ENCODE peak calls at places on chromosomes 3 and 15, in seven cellular contexts. E is thoracic aorta, C is lung, Q is PC-9, N is upper lobe of right lung, J is breast epithelium, R is Peyer's patch. M is an unnamed sample. For H3K27me3, the result is how much of the 10 kb centered on the place peaks cover.

GRCh38 chr15:40358492-40359353 is 704 bp downstream of the DISP2 start:
- DNase-seq in N (no peak), E (no peak), R (no peak), Q (no peak), J (no peak), C (no peak), M (no peak)

GRCh38 chr3:5160926-5161858 is 26.3 kb upstream of the EDEM1 start:
- DNase-seq in Q (peak), E (no peak), J (no peak), C (peak), N (no peak), R (no peak), M (no peak)

GRCh38 chr3:57048052-57048671 is 12.3 kb upstream of the SPATA12 start:
- DNase-seq in E (no peak), C (peak), R (no peak), N (no peak), J (no peak), Q (no peak), M (no peak)

GRCh38 chr3:105829879-105830622 is 38.8 kb downstream of the CBLB start:
- DNase-seq in J (no peak), Q (no peak), R (no peak), N (no peak), C (no peak), E (no peak), M (no peak)

GRCh38 chr3:8777201-8777977 is 8.0 kb upstream of the OXTR start:
- DNase-seq in Q (no peak), N (no peak), J (no peak), R (no peak), C (no peak), E (no peak), M (no peak)

GRCh38 chr3:113783980-113784379 is 37.1 kb downstream of the ATP6V1A start:
- DNase-seq in Q (no peak), R (no peak), E (no peak), C (no peak), N (no peak), J (no peak), M (no peak)

GRCh38 chr3:20646425-20646824 is 460.4 kb upstream of the SGO1 start:
- DNase-seq in J (no peak), R (no peak), C (no peak), N (no peak), E (no peak), Q (no peak), M (no peak)

GRCh38 chr3:146308682-146309081 is 57.8 kb upstream of the PLSCR4 start:
- DNase-seq in J (no peak), N (no peak), C (no peak), Q (no peak), E (no peak), R (no peak), M (no peak)

GRCh38 chr3:52240059-52240885 is 1.3 kb upstream of the TWF2 start:
- DNase-seq in N (peak), C (peak), J (peak), E (no peak), R (peak), Q (no peak), M (peak)

GRCh38 chr15:52392008-52392687 is 96.5 kb upstream of the MYO5C start:
- DNase-seq in E (no peak), R (no peak), Q (peak), N (no peak), C (no peak), J (no peak), M (peak)

GRCh38 chr3:156952011-156952410 is 125.9 kb downstream of the LEKR1 start:
- DNase-seq in R (no peak), C (no peak), E (no peak), N (no peak), J (no peak), Q (no peak), M (no peak)

GRCh38 chr15:27961801-27962200 is 137.3 kb downstream of the OCA2 start:
- DNase-seq in N (no peak), R (no peak), Q (no peak), E (no peak), J (no peak), C (no peak), M (no peak)

GRCh38 chr3:143634427-143634826 is 213.8 kb downstream of the SLC9A9 start:
- DNase-seq in C (no peak), Q (no peak), E (no peak), J (no peak), N (no peak), R (no peak), M (no peak)

GRCh38 chr15:49163678-49164077 is 6.4 kb upstream of the GALK2 start:
- DNase-seq in E (no peak), C (no peak), N (no peak), Q (no peak), R (no peak), J (no peak), M (no peak)

DNA sequence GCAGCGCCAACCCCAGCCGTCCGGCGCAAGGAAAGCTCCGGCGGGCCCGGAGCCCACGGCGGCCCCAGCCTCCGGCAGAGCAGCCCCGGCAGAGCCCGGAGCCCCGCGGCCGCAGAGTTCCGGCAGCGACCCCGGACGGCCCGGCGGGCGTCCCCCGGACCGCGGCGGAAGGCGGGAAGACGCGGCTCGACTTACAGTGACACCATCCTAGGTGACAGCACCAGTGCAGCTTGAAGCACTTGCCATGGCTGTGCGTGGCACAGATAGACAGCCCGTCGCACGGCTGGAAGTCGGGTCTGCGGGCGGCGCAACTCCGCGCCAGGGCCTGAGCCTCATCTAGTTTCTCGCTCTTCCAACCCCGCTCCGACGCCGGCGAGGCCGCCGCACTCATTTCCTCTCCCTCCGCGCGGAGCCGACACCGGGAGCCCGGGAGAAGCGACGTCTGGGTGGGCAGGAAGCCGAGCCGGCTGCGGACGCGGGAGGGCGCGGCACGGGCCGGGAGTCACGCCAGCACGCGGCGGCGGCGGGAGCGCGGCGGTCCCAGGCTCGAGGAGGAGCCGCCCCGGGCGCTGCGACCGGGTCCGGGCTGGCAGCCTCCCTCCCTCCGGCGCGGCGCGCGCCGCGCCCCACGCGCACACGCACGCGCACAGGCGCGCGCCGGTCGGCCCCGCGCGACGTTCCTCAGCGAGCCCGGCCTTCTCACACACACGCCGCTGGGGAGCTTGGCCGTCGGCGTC is at the start of gene C3orf70:
- DNase-seq in E (no peak), J (no peak), N (peak), Q (peak), C (peak), R (no peak), M (no peak)
- H3K27me3 ChIP-seq in E (under half), J (under half), N (under half), Q (half or more), C (under half), R (under half), M (under half)

GRCh38 chr3:101943028-101943427 is 93.7 kb downstream of the NFKBIZ start:
- DNase-seq in C (no peak), E (no peak), R (no peak), N (no peak), J (no peak), Q (no peak), M (no peak)

GRCh38 chr3:101940521-101940992 is 91.2 kb downstream of the NFKBIZ start:
- DNase-seq in N (peak), E (no peak), J (no peak), C (peak), R (peak), Q (peak), M (peak)

GRCh38 chr3:101942356-101942755 is 93.0 kb downstream of the NFKBIZ start:
- DNase-seq in R (no peak), N (no peak), E (no peak), J (no peak), C (no peak), Q (no peak), M (no peak)

GRCh38 chr3:101939391-101939790 is 90.1 kb downstream of the NFKBIZ start:
- DNase-seq in N (no peak), Q (no peak), R (no peak), C (no peak), J (no peak), E (no peak), M (no peak)

GRCh38 chr3:101941253-101942039 is 92.1 kb downstream of the NFKBIZ start:
- DNase-seq in N (no peak), C (no peak), J (no peak), Q (no peak), R (no peak), E (no peak), M (no peak)
- H3K4me3 ChIP-seq in N (no peak), C (no peak), J (no peak), Q (no peak), R (no peak), E (no peak), M (no peak)

GRCh38 chr3:61248496-61248895 is 2.8 kb downstream of the FHIT start:
- DNase-seq in E (no peak), Q (no peak), J (no peak), N (no peak), R (no peak), C (no peak), M (no peak)

GRCh38 chr3:61253756-61254155 is 2.5 kb upstream of the FHIT start:
- DNase-seq in Q (no peak), R (no peak), N (no peak), C (no peak), J (no peak), E (no peak), M (no peak)

GRCh38 chr3:61250784-61251173 is 473 bp downstream of the FHIT start:
- DNase-seq in C (peak), J (peak), N (peak), E (no peak), Q (peak), R (peak), M (no peak)

GRCh38 chr3:61252836-61253235 is 1.6 kb upstream of the FHIT start:
- DNase-seq in J (no peak), C (no peak), N (no peak), E (no peak), R (no peak), Q (no peak), M (no peak)

GRCh38 chr3:61251174-61251972 is at the start of gene FHIT:
- DNase-seq in C (peak), Q (peak), J (peak), N (peak), E (peak), R (peak), M (peak)
- TF ChIP-seq CTCF in C (no peak), Q (no peak), J (no peak), N (no peak), E (peak), R (no peak), M (no peak)

DNA sequence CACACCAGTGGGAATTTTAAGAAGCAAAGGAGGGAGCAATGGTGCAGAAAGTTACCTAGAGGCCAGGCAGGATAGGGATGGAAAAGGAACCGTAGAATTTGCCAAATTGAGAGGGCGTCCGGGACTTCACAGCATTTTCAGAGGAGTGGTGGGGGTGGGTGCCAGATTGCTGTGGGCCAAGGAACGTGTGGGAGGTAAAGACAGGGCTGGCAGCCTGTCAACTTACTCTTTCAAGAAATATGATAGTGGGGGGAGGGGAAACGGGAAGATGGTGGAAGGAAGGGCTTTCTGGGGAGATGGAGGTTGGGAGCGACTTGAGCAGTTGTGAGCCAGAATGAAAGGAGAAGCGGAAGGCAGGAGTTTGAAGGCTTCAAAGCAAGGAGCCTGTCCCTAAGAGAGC is 1.4 kb upstream of the SLC6A11 start:
- DNase-seq in E (no peak), R (no peak), J (no peak), N (no peak), C (no peak), Q (no peak), M (no peak)
- H3K27me3 ChIP-seq in E (under half), R (under half), J (under half), N (under half), C (under half), Q (under half), M (under half)

GRCh38 chr3:33372218-33373081 is 67.8 kb downstream of the UBP1 start:
- DNase-seq in E (no peak), N (no peak), J (no peak), C (no peak), R (no peak), Q (peak), M (peak)
- H3K4me3 ChIP-seq in E (peak), N (no peak), J (no peak), C (no peak), R (no peak), Q (no peak), M (no peak)

GRCh38 chr3:65439641-65440040 is 599.1 kb downstream of the MAGI1 start:
- DNase-seq in Q (peak), N (no peak), R (no peak), J (no peak), C (no peak), E (peak), M (peak)
- TF ChIP-seq CTCF in Q (peak), N (peak), R (peak), J (peak), C (peak), E (peak), M (peak)

DNA sequence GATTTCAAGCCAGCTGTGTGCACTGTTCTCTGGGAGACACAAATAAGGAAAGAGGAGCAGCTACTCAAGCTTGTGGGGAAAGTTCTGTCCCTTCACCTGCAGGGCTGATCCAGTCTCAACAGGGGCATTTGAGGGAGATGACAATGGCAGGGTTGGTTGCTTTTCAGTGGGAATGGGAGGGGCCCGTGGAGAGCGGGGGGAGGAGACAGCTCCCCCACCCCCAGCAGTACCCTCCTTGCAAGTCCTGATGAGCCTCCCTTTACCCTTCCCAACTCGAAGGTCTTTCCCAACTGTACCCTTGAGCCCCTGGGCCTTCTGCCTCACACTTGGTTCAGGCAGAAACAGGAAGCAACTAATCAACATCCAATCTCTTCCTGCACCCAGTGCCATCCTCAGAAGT is 71.8 kb upstream of the SNRPA1 start:
- DNase-seq in Q (no peak), C (no peak), J (no peak), R (no peak), E (no peak), N (no peak), M (no peak)
- H3K27me3 ChIP-seq in Q (under half), C (under half), J (under half), R (under half), E (under half), N (under half), M (under half)

GRCh38 chr15:90159213-90159612 is 41.9 kb upstream of the SEMA4B start:
- DNase-seq in Q (no peak), E (no peak), N (no peak), C (no peak), R (no peak), J (no peak), M (no peak)
- H3K4me3 ChIP-seq in Q (no peak), E (no peak), N (no peak), C (no peak), R (no peak), J (no peak), M (no peak)

DNA sequence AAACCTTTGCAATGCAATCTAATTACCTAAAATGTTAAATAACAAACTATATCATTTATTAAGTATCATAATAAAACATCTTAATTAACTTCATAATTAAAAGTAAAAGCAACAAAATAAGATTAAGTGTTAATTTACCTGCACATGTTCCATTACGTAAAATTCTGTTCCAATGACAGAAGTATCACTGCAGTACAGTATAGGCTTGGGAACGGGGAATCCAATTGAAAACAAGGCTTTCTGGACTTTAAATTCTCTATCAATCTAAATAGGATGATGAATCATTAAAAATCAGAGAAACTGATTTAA is 17.1 kb downstream of the ACAD11 start:
- DNase-seq in J (no peak), N (no peak), C (no peak), Q (no peak), E (no peak), R (no peak), M (no peak)
- TF ChIP-seq CTCF in J (no peak), N (no peak), C (no peak), Q (peak), E (no peak), R (no peak), M (no peak)

GRCh38 chr3:186368717-186369116 is 6.7 kb upstream of the DGKG start:
- DNase-seq in E (no peak), C (no peak), Q (no peak), R (no peak), J (no peak), N (no peak), M (no peak)
- H3K27me3 ChIP-seq in E (under half), C (under half), Q (half or more), R (under half), J (under half), N (under half), M (under half)

M was measured in kidney epithelial cell.